ENCODE peak calls at places on chromosome 12, in eight cellular contexts. U is esophagus muscularis mucosa, L is H54, X is transverse colon, R is stomach, I is suprapubic skin, G is gastrocnemius medialis, V is adrenal gland. M is an unnamed sample.

GRCh38 chr12:34400986-34401658 is 378.8 kb downstream of the ALG10 start:
- DNase-seq in U (peak; percentile 88), L (no peak), X (peak; percentile 4), R (peak; percentile 9), I (peak; percentile 61), G (peak; percentile 2), V (peak; percentile 5), M (no peak)

GRCh38 chr12:57759360-57759980 is 4.6 kb downstream of the MARCHF9 start:
- DNase-seq in U (no peak), L (no peak), X (no peak), R (no peak), I (no peak), G (no peak), V (no peak), M (peak; percentile 36)

GRCh38 chr12:84553331-84554117 is 359.1 kb downstream of the SLC6A15 start:
- DNase-seq in U (no peak), L (no peak), X (no peak), R (no peak), I (no peak), G (no peak), V (no peak), M (no peak)

GRCh38 chr12:14999421-15000047 is 26.7 kb downstream of the PDE6H start:
- DNase-seq in U (no peak), L (no peak), X (no peak), R (no peak), I (no peak), G (no peak), V (peak; percentile 43), M (peak; percentile 80)

GRCh38 chr12:107493646-107494045 is 192.0 kb upstream of the PWP1 start:
- DNase-seq in U (no peak), L (no peak), X (no peak), R (no peak), I (no peak), G (no peak), V (no peak), M (no peak)

GRCh38 chr12:54989829-54990228 is 5.3 kb upstream of the TESPA1 start:
- DNase-seq in U (no peak), L (no peak), X (no peak), R (no peak), I (no peak), G (no peak), V (no peak), M (no peak)

GRCh38 chr12:104643921-104644669 is 187.3 kb downstream of the CHST11 start:
- DNase-seq in U (no peak), L (no peak), X (peak; percentile 61), R (peak; percentile 68), I (no peak), G (peak; percentile 26), V (peak; percentile 23), M (no peak)

GRCh38 chr12:119843100-119843499 is 34.0 kb downstream of the CIT start:
- DNase-seq in U (no peak), L (peak; percentile 17), X (no peak), R (no peak), I (no peak), G (no peak), V (no peak), M (no peak)

GRCh38 chr12:56951582-56952339 is 5.6 kb downstream of the RDH16 start:
- DNase-seq in U (peak; percentile 74), L (no peak), X (no peak), R (no peak), I (no peak), G (no peak), V (no peak), M (no peak)

GRCh38 chr12:18546399-18546798 is 191.4 kb downstream of the PLCZ1 start:
- DNase-seq in U (no peak), L (no peak), X (no peak), R (no peak), I (no peak), G (no peak), V (no peak), M (no peak)

GRCh38 chr12:63823040-63823439 is 21.5 kb upstream of the SRGAP1 start:
- DNase-seq in U (no peak), L (no peak), X (no peak), R (no peak), I (no peak), G (no peak), V (no peak), M (no peak)

GRCh38 chr12:79725987-79726386 is 35.2 kb upstream of the PAWR start:
- DNase-seq in U (no peak), L (peak; percentile 28), X (no peak), R (no peak), I (no peak), G (no peak), V (no peak), M (no peak)

GRCh38 chr12:104966677-104967076 is 8.6 kb upstream of the SLC41A2 start:
- DNase-seq in U (no peak), L (no peak), X (no peak), R (no peak), I (no peak), G (no peak), V (no peak), M (no peak)

GRCh38 chr12:31664038-31664437 is 4.5 kb downstream of the ETFBKMT start:
- DNase-seq in U (no peak), L (no peak), X (no peak), R (no peak), I (no peak), G (no peak), V (no peak), M (no peak)

GRCh38 chr12:49502590-49502989 is 36.2 kb upstream of the KCNH3 start:
- DNase-seq in U (no peak), L (no peak), X (no peak), R (no peak), I (no peak), G (no peak), V (no peak), M (no peak)

GRCh38 chr12:68919581-68920239 is 13.3 kb downstream of the CPM start:
- DNase-seq in U (no peak), L (no peak), X (no peak), R (no peak), I (no peak), G (no peak), V (no peak), M (no peak)

GRCh38 chr12:48995061-48995879 is 3.9 kb downstream of the DDN start:
- DNase-seq in U (peak; percentile 96), L (peak; percentile 100), X (peak; percentile 85), R (peak; percentile 86), I (peak; percentile 90), G (peak; percentile 82), V (peak; percentile 91), M (peak; percentile 53)

GRCh38 chr12:87363497-87364084 is 665.6 kb downstream of the C12orf50 start:
- DNase-seq in U (no peak), L (no peak), X (no peak), R (no peak), I (no peak), G (no peak), V (no peak), M (no peak)

GRCh38 chr12:15163001-15163400 is 58.2 kb downstream of the RERG start:
- DNase-seq in U (no peak), L (no peak), X (no peak), R (no peak), I (no peak), G (no peak), V (peak; percentile 45), M (no peak)

GRCh38 chr12:48613321-48613720 is 43.5 kb upstream of the LALBA start:
- DNase-seq in U (no peak), L (no peak), X (no peak), R (no peak), I (no peak), G (no peak), V (no peak), M (no peak)

GRCh38 chr12:28558232-28558631 is 368.0 kb downstream of the CCDC91 start:
- DNase-seq in U (no peak), L (no peak), X (no peak), R (no peak), I (no peak), G (no peak), V (no peak), M (no peak)

GRCh38 chr12:28568083-28568482 is 377.8 kb downstream of the CCDC91 start:
- DNase-seq in U (no peak), L (peak; percentile 23), X (peak; percentile 14), R (peak; percentile 27), I (no peak), G (no peak), V (peak; percentile 44), M (no peak)

GRCh38 chr12:28563286-28563685 is 373.0 kb downstream of the CCDC91 start:
- DNase-seq in U (no peak), L (no peak), X (no peak), R (no peak), I (no peak), G (no peak), V (no peak), M (no peak)

GRCh38 chr12:28568709-28569108 is 378.5 kb downstream of the CCDC91 start:
- DNase-seq in U (no peak), L (no peak), X (no peak), R (no peak), I (no peak), G (no peak), V (no peak), M (no peak)

GRCh38 chr12:28563926-28564325 is 373.7 kb downstream of the CCDC91 start:
- DNase-seq in U (no peak), L (no peak), X (no peak), R (no peak), I (no peak), G (no peak), V (no peak), M (no peak)
- TF ChIP-seq POLR2A in U (no peak), L (no peak), X (no peak), R (no peak), I (no peak), G (no peak), V (no peak), M (no peak)

DNA sequence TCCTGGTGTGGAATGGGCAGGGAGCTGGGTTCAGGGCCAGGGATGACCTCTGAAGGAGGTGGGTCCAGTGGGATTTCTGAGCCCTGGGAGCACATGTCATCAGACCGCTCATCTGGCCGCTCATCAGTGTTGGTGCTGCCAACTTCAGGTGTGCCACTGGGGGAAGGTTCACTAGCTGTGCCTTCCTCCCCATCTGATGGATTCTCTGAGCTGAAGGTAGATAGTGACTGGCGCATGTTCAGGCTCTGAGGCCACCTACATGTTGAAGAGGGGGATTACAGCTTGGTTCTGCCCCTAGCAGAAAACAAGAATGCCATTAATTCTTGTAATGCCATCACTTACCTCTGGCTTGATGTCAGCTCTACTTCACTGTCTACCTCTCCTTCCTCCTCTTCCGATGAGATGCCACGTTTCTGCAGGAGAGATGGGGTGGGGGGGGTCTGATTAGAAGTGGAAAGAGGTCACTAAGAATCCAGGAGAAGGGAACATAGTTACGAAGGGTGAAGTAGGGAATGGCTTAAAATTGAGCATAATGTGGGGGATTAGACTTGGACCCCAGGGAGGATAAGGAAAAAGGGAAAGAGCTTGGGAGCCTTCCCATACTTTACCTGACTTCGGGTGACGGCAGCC is 17.2 kb downstream of the MAP3K12 start:
- DNase-seq in U (no peak), L (no peak), X (no peak), R (no peak), I (no peak), G (peak; percentile 19), V (no peak), M (peak; percentile 32)
- TF ChIP-seq POLR2A in U (no peak), L (no peak), X (no peak), R (no peak), I (no peak), G (no peak), V (no peak), M (no peak)

GRCh38 chr12:459430-460258 is at the start of gene B4GALNT3:
- DNase-seq in U (no peak), L (no peak), X (peak; percentile 70), R (peak; percentile 83), I (no peak), G (no peak), V (peak; percentile 74), M (peak; percentile 23)
- TF ChIP-seq POLR2A in U (no peak), L (peak; percentile 15), X (peak; percentile 64), R (no peak), I (no peak), G (no peak), V (peak; percentile 52), M (no peak)

GRCh38 chr12:131983026-131983425 is 33.3 kb downstream of the EP400 start:
- DNase-seq in U (peak; percentile 83), L (no peak), X (no peak), R (no peak), I (peak; percentile 26), G (no peak), V (no peak), M (no peak)
- TF ChIP-seq POLR2A in U (no peak), L (no peak), X (no peak), R (no peak), I (no peak), G (no peak), V (no peak), M (no peak)

M was measured in erythroblast.